ENCODE peak calls at places on chromosome 14, in four cellular contexts. R is stimulated activated CD8-positive, alpha-beta memory T cell treated with anti-CD3 and anti-CD28 coated beads, Interleukin-15, amount 100 ng/mL, for 24 hours; X is HT1080; I is foreskin fibroblast. V is an unnamed sample.

GRCh38 chr14:46054526-46054925 is 597.1 kb downstream of the RPL10L start:
- DNase-seq in I (peak), R (no peak), X (peak), V (peak)

GRCh38 chr14:101457936-101458535 is 103.3 kb upstream of the DIO3 start:
- DNase-seq in I (no peak), R (no peak), X (no peak), V (no peak)

GRCh38 chr14:33738481-33738880 is 212.4 kb downstream of the EGLN3 start:
- DNase-seq in I (no peak), R (no peak), X (no peak), V (no peak)

GRCh38 chr14:101116065-101116464 is 212.5 kb upstream of the RTL1 start:
- DNase-seq in X (no peak), I (no peak), R (no peak), V (no peak)

GRCh38 chr14:76768201-76768656 is 7.0 kb downstream of the VASH1 start:
- DNase-seq in R (no peak), I (no peak), X (no peak), V (peak)

GRCh38 chr14:75543258-75543657 is 21.0 kb downstream of the BATF start:
- DNase-seq in I (no peak), R (no peak), X (no peak), V (no peak)

GRCh38 chr14:66443158-66443695 is 42.9 kb upstream of the CCDC196 start:
- DNase-seq in I (peak), R (no peak), X (peak), V (no peak)

GRCh38 chr14:79841433-79841832 is 369.9 kb downstream of the DIO2 start:
- DNase-seq in I (no peak), R (no peak), X (no peak), V (no peak)

GRCh38 chr14:101471723-101472517 is 89.4 kb upstream of the DIO3 start:
- DNase-seq in X (no peak), R (no peak), I (no peak), V (no peak)

GRCh38 chr14:29454026-29454693 is 473.5 kb downstream of the PRKD1 start:
- DNase-seq in I (no peak), X (no peak), R (no peak), V (no peak)

V was measured in Ammon's horn.